ENCODE peak calls at places on chromosome 6, in four cellular contexts. A, B, Q and T are unnamed samples.
A peak's percentile ranks its signal among the peaks of the same experiment; 100 is the strongest.

GRCh38 chr6:20426177-20427082 is 24.8 kb downstream of the E2F3 start:
- DNase-seq in A (no peak), B (no peak), Q (no peak), T (no peak)

GRCh38 chr6:22320750-22321149 is 23.9 kb upstream of the PRL start:
- DNase-seq in A (peak; percentile 81), B (no peak), Q (peak; percentile 93), T (no peak)

GRCh38 chr6:72890671-72891070 is 268.8 kb downstream of the KCNQ5 start:
- DNase-seq in A (no peak), B (no peak), Q (no peak), T (no peak)

GRCh38 chr6:106979435-106979884 is 4.9 kb upstream of the CD24 start:
- DNase-seq in A (peak; percentile 72), B (peak; percentile 75), Q (peak; percentile 76), T (peak; percentile 92)

GRCh38 chr6:22754111-22754510 is 184.7 kb downstream of the HDGFL1 start:
- DNase-seq in A (peak; percentile 2), B (no peak), Q (peak; percentile 87), T (no peak)

GRCh38 chr6:106125925-106126435 is 39.8 kb downstream of the PRDM1 start:
- DNase-seq in A (no peak), B (no peak), Q (no peak), T (no peak)

GRCh38 chr6:110013396-110013795 is 35.3 kb downstream of the GPR6 start:
- DNase-seq in A (no peak), B (no peak), Q (no peak), T (no peak)

GRCh38 chr6:2763876-2764540 is 1.2 kb upstream of the WRNIP1 start:
- DNase-seq in A (no peak), B (no peak), Q (no peak), T (peak; percentile 34)

GRCh38 chr6:8973395-8973794 is 538.0 kb upstream of the SLC35B3 start:
- DNase-seq in A (no peak), B (no peak), Q (no peak), T (no peak)

GRCh38 chr6:54586251-54586650 is 260.3 kb upstream of the FAM83B start:
- DNase-seq in A (peak; percentile 82), B (no peak), Q (peak; percentile 47), T (no peak)

GRCh38 chr6:157822221-157823000 is 635 bp upstream of the SNX9 start:
- DNase-seq in A (no peak), B (no peak), Q (no peak), T (peak; percentile 49)

DNA sequence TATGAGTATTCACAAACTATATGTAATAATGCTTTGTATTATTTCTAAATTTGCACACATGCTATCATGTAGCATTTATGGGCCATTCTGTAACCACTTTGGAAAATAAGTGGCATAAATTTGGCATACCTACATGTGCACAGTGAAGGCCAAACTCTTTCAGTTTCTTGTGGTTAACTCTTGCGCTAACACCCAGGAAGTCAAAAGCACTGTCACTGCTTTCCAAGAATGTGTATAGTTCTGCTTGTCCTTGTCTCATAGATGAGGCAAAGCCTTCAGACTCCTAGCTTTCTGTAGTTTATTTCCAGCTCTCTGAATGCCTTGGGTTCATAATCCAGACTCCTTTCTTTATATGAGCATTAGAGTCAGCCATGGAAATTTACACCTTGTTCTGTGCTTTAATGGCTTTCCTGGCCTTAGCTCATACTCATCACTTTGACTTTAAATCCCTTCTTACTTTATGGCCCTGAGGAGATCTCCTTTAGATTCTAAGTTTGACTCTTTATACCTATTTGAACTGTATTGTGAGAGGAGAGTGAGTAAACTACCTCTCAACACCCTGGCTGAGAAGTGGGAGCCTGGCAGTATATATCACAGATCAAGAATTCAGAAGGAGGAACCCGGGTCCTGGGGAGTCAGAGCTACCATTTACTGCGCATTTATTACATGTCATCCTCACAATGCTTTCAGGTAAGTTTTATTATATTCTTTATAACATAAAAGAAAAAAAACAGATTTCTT is 949 bp upstream of the SLC17A3 start:
- DNase-seq in A (no peak), B (no peak), Q (no peak), T (no peak)
- H3K4me3 ChIP-seq in A (no peak overlapping the region), B (no peak overlapping the region), Q (no peak overlapping the region), T (no peak overlapping the region)

DNA sequence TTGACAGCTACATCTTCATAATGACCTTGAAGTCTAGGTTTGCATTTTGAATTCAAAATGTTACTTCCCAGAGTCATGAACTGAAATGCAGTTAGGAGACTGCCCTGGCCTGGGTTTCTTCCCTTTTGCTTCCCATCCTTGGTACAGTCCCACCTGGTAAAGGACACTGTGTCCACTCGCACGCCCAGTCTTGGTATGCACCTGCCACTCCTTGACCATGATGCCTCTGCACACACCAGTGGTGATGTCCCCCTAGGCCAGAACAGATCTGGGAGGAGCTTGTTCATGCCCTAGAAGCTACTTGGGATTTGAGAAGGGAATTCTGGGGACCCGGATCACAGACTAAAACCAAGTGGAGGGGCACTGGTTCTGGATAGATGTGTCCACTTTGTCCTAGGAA is 3.6 kb downstream of the PPP1R14C start:
- DNase-seq in A (no peak), B (no peak), Q (no peak), T (no peak)
- H3K27me3 ChIP-seq in A (no peaks in the 10 kb centered on the region), B (peaks cover 48% of the 10 kb centered on the region), Q (peaks cover 53% of the 10 kb centered on the region), T (no peaks in the 10 kb centered on the region)

DNA sequence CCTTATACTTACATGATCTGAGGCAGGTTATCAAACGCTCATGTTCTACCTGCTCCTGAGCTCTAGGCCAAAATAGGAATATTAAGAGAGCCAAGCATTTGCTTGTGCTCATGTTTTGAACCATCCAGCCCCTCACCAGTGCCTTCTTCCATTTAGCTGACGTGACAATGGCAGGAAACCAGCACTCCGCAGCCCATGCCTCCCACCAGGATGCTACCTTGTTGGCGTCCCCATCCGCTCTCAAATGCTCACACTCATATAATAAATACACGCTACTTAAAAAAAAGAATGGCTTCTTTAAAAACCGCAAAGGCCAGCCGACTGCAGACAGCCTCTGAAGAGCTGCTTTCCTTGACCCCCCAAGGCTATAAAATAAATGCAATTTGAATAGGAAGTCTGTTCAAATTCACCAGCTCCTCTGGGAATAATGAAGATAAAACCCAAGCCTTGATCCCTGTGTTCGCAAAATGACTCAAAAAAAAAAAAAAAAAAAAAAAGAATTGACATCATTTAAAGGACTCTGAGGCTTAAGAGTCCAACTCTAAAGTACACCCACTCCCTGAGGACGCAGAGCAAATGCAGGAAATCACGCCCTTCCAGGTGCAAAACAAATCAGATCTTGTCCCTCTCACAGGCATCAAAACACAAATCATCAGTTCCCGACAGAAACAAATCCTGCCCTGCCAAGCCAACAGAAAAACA is 29.0 kb downstream of the RNASET2 start:
- DNase-seq in A (no peak), B (no peak), Q (no peak), T (no peak)
- H3K4me3 ChIP-seq in A (no peak overlapping the region), B (no peak overlapping the region), Q (no peak overlapping the region), T (no peak overlapping the region)

GRCh38 chr6:27514906-27515495 is 42.1 kb upstream of the ZNF184 start:
- DNase-seq in A (no peak), B (no peak), Q (no peak), T (no peak)
- H3K27me3 ChIP-seq in A (peaks cover 12% of the 10 kb centered on the region), B (peaks cover 20% of the 10 kb centered on the region), Q (peaks cover 8% of the 10 kb centered on the region), T (no peaks in the 10 kb centered on the region)

DNA sequence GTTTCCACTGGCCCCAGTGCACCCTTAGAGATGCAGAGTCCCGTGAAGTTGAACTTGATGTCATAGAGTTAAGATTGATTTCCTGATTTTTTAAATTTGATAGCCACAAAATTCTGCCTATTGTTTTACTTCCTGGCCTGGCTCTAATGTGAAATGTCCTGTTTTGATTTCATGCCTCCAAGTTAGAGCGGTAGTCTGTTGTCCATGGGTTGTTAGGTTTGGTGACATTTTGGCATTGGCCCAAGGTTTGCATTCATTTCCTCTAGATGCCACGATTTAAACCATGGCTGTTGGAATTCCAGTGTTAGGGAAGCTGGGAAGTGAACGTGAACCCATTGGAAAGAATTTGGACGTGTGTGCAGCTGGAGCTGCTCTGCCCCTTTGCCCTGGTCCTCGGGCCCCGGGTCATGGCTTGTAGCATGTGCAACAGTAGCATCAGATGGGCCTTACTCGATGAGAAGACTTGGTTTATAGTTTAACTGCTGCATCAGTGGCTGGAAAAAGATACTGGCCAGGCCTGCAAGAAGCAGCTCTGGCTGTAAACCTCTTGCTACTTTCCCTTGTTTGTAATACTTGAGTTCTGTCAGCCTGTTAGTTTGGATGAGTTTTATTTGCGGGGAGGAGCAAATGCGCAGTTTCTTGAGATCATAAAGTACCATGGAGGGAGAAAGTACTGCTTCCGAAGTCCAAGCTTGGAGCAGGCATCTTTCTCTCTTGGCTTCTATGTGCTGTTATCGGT is 121.5 kb upstream of the CLDN20 start:
- DNase-seq in A (no peak), B (no peak), Q (no peak), T (no peak)
- H3K4me3 ChIP-seq in A (no peak overlapping the region), B (no peak overlapping the region), Q (no peak overlapping the region), T (no peak overlapping the region)

GRCh38 chr6:117547688-117548621 is 54.4 kb downstream of the GOPC start:
- DNase-seq in A (no peak), B (peak; percentile 26), Q (peak; percentile 54), T (peak; percentile 79)
- H3K27me3 ChIP-seq in A (no peaks in the 10 kb centered on the region), B (no peaks in the 10 kb centered on the region), Q (no peaks in the 10 kb centered on the region), T (no peaks in the 10 kb centered on the region)

GRCh38 chr6:169212436-169212835 is 41.2 kb downstream of the THBS2 start:
- DNase-seq in A (no peak), B (no peak), Q (no peak), T (no peak)
- H3K4me3 ChIP-seq in A (no peak overlapping the region), B (no peak overlapping the region), Q (no peak overlapping the region), T (peak overlapping the region; percentile 39)

GRCh38 chr6:30465582-30466306 is 23.6 kb upstream of the HLA-E start:
- DNase-seq in A (no peak), B (no peak), Q (no peak), T (no peak)

GRCh38 chr6:30470968-30471367 is 18.3 kb upstream of the HLA-E start:
- DNase-seq in A (no peak), B (no peak), Q (peak; percentile 44), T (no peak)
- H3K27me3 ChIP-seq in A (peaks cover 18% of the 10 kb centered on the region), B (peaks cover 27% of the 10 kb centered on the region), Q (peaks cover 37% of the 10 kb centered on the region), T (no peaks in the 10 kb centered on the region)